ENCODE peak calls at places on chromosome 2, in ten cellular contexts. One of them, this sample, is unnamed.

GRCh38 chr2:199596549-199596948 is 138.8 kb upstream of the SATB2 start:
- DNase-seq in IMR-90: peak; percentile 2
- DNase-seq in body of pancreas: peak; percentile 7
- DNase-seq in upper lobe of left lung: no peak
- DNase-seq in neural crest cell: no peak
- DNase-seq in MCF 10A: peak; percentile 60
- DNase-seq in GM12865: peak; percentile 20
- DNase-seq in GM23338: peak; percentile 78
- DNase-seq in fibroblast of villous mesenchyme: peak; percentile 11
- DNase-seq in WTC11: peak; percentile 28
- DNase-seq in this sample: no peak

GRCh38 chr2:129713337-129713736 is 266.1 kb upstream of the RAB6C start:
- DNase-seq in IMR-90: no peak
- DNase-seq in body of pancreas: no peak
- DNase-seq in upper lobe of left lung: no peak
- DNase-seq in neural crest cell: no peak
- DNase-seq in MCF 10A: no peak
- DNase-seq in GM12865: no peak
- DNase-seq in GM23338: no peak
- DNase-seq in fibroblast of villous mesenchyme: no peak
- DNase-seq in WTC11: no peak
- DNase-seq in this sample: no peak

GRCh38 chr2:234980476-234981187 is 28.8 kb downstream of the SH3BP4 start:
- DNase-seq in IMR-90: no peak
- DNase-seq in body of pancreas: peak; percentile 68
- DNase-seq in upper lobe of left lung: no peak
- DNase-seq in neural crest cell: no peak
- DNase-seq in MCF 10A: no peak
- DNase-seq in GM12865: no peak
- DNase-seq in GM23338: no peak
- DNase-seq in fibroblast of villous mesenchyme: no peak
- DNase-seq in WTC11: no peak
- DNase-seq in this sample: no peak

GRCh38 chr2:200585730-200586643 is at the start of gene AOX1:
- DNase-seq in IMR-90: peak; percentile 45
- DNase-seq in body of pancreas: peak; percentile 85
- DNase-seq in upper lobe of left lung: peak; percentile 89
- DNase-seq in neural crest cell: peak; percentile 44
- DNase-seq in MCF 10A: no peak
- DNase-seq in GM12865: peak; percentile 3
- DNase-seq in GM23338: peak; percentile 94
- DNase-seq in fibroblast of villous mesenchyme: peak; percentile 68
- DNase-seq in WTC11: peak; percentile 77
- DNase-seq in this sample: peak; percentile 22

GRCh38 chr2:126990200-126990599 is 91.5 kb downstream of the TEX51 start:
- DNase-seq in IMR-90: no peak
- DNase-seq in body of pancreas: no peak
- DNase-seq in upper lobe of left lung: no peak
- DNase-seq in neural crest cell: no peak
- DNase-seq in MCF 10A: peak; percentile 39
- DNase-seq in GM12865: no peak
- DNase-seq in GM23338: no peak
- DNase-seq in fibroblast of villous mesenchyme: no peak
- DNase-seq in WTC11: no peak
- DNase-seq in this sample: no peak

GRCh38 chr2:67652679-67653078 is 255.5 kb downstream of the ETAA1 start:
- DNase-seq in IMR-90: no peak
- DNase-seq in body of pancreas: no peak
- DNase-seq in upper lobe of left lung: no peak
- DNase-seq in neural crest cell: no peak
- DNase-seq in MCF 10A: no peak
- DNase-seq in GM12865: peak; percentile 19
- DNase-seq in GM23338: no peak
- DNase-seq in fibroblast of villous mesenchyme: no peak
- DNase-seq in WTC11: no peak
- DNase-seq in this sample: no peak

GRCh38 chr2:135490381-135490780 is 40.6 kb downstream of the ZRANB3 start:
- DNase-seq in IMR-90: peak; percentile 66
- DNase-seq in body of pancreas: no peak
- DNase-seq in upper lobe of left lung: no peak
- DNase-seq in neural crest cell: no peak
- DNase-seq in MCF 10A: no peak
- DNase-seq in GM12865: no peak
- DNase-seq in GM23338: peak; percentile 11
- DNase-seq in fibroblast of villous mesenchyme: peak; percentile 7
- DNase-seq in WTC11: no peak
- DNase-seq in this sample: no peak

GRCh38 chr2:240060977-240061591 is 7.8 kb upstream of the OR6B3 start:
- DNase-seq in IMR-90: peak; percentile 57
- DNase-seq in body of pancreas: peak; percentile 56
- DNase-seq in upper lobe of left lung: no peak
- DNase-seq in neural crest cell: peak; percentile 48
- DNase-seq in MCF 10A: peak; percentile 68
- DNase-seq in GM12865: peak; percentile 60
- DNase-seq in GM23338: peak; percentile 69
- DNase-seq in fibroblast of villous mesenchyme: peak; percentile 56
- DNase-seq in WTC11: no peak
- DNase-seq in this sample: no peak

GRCh38 chr2:10120938-10121574 is 1.5 kb upstream of the RRM2 start:
- DNase-seq in IMR-90: peak; percentile 21
- DNase-seq in body of pancreas: peak; percentile 48
- DNase-seq in upper lobe of left lung: no peak
- DNase-seq in neural crest cell: no peak
- DNase-seq in MCF 10A: peak; percentile 67
- DNase-seq in GM12865: peak; percentile 64
- DNase-seq in GM23338: no peak
- DNase-seq in fibroblast of villous mesenchyme: no peak
- DNase-seq in WTC11: no peak
- DNase-seq in this sample: no peak

GRCh38 chr2:111897924-111898702 is at the start of gene MERTK:
- DNase-seq in IMR-90: peak; percentile 71
- DNase-seq in body of pancreas: peak; percentile 88
- DNase-seq in upper lobe of left lung: peak; percentile 96
- DNase-seq in neural crest cell: peak; percentile 81
- DNase-seq in MCF 10A: peak; percentile 44
- DNase-seq in GM12865: peak; percentile 63
- DNase-seq in GM23338: peak; percentile 95
- DNase-seq in fibroblast of villous mesenchyme: peak; percentile 79
- DNase-seq in WTC11: peak; percentile 91
- DNase-seq in this sample: peak; percentile 55

GRCh38 chr2:120550274-120550673 is 185.4 kb upstream of the GLI2 start:
- DNase-seq in IMR-90: no peak
- DNase-seq in body of pancreas: no peak
- DNase-seq in upper lobe of left lung: no peak
- DNase-seq in neural crest cell: no peak
- DNase-seq in MCF 10A: no peak
- DNase-seq in GM12865: no peak
- DNase-seq in GM23338: no peak
- DNase-seq in fibroblast of villous mesenchyme: no peak
- DNase-seq in WTC11: no peak
- DNase-seq in this sample: no peak

GRCh38 chr2:54634012-54634411 is 89.5 kb upstream of the EML6 start:
- DNase-seq in IMR-90: no peak
- DNase-seq in body of pancreas: no peak
- DNase-seq in upper lobe of left lung: no peak
- DNase-seq in neural crest cell: no peak
- DNase-seq in MCF 10A: no peak
- DNase-seq in GM12865: peak; percentile 24
- DNase-seq in GM23338: no peak
- DNase-seq in fibroblast of villous mesenchyme: peak; percentile 76
- DNase-seq in WTC11: no peak
- DNase-seq in this sample: no peak

GRCh38 chr2:233338046-233338445 is 16.2 kb upstream of the DGKD start:
- DNase-seq in IMR-90: no peak
- DNase-seq in body of pancreas: no peak
- DNase-seq in upper lobe of left lung: no peak
- DNase-seq in neural crest cell: no peak
- DNase-seq in MCF 10A: no peak
- DNase-seq in GM12865: no peak
- DNase-seq in GM23338: no peak
- DNase-seq in fibroblast of villous mesenchyme: no peak
- DNase-seq in WTC11: no peak
- DNase-seq in this sample: no peak

GRCh38 chr2:226847090-226847489 is 11.2 kb downstream of the RHBDD1 start:
- DNase-seq in IMR-90: no peak
- DNase-seq in body of pancreas: no peak
- DNase-seq in upper lobe of left lung: no peak
- DNase-seq in neural crest cell: no peak
- DNase-seq in MCF 10A: no peak
- DNase-seq in GM12865: no peak
- DNase-seq in GM23338: no peak
- DNase-seq in fibroblast of villous mesenchyme: no peak
- DNase-seq in WTC11: no peak
- DNase-seq in this sample: no peak

GRCh38 chr2:74393525-74393924 is 13.4 kb upstream of the DCTN1 start:
- DNase-seq in IMR-90: no peak
- DNase-seq in body of pancreas: no peak
- DNase-seq in upper lobe of left lung: no peak
- DNase-seq in neural crest cell: no peak
- DNase-seq in MCF 10A: no peak
- DNase-seq in GM12865: no peak
- DNase-seq in GM23338: no peak
- DNase-seq in fibroblast of villous mesenchyme: no peak
- DNase-seq in WTC11: no peak
- DNase-seq in this sample: no peak

GRCh38 chr2:8548065-8548870 is 133.6 kb upstream of the ID2 start:
- DNase-seq in IMR-90: no peak
- DNase-seq in body of pancreas: no peak
- DNase-seq in upper lobe of left lung: no peak
- DNase-seq in neural crest cell: no peak
- DNase-seq in MCF 10A: no peak
- DNase-seq in GM12865: no peak
- DNase-seq in GM23338: no peak
- DNase-seq in fibroblast of villous mesenchyme: no peak
- DNase-seq in WTC11: no peak
- DNase-seq in this sample: no peak

GRCh38 chr2:75579186-75579585 is 18.4 kb upstream of the EVA1A start:
- DNase-seq in IMR-90: no peak
- DNase-seq in body of pancreas: no peak
- DNase-seq in upper lobe of left lung: no peak
- DNase-seq in neural crest cell: no peak
- DNase-seq in MCF 10A: no peak
- DNase-seq in GM12865: no peak
- DNase-seq in GM23338: no peak
- DNase-seq in fibroblast of villous mesenchyme: no peak
- DNase-seq in WTC11: no peak
- DNase-seq in this sample: no peak
- TF ChIP-seq CTCF in IMR-90: no peak
- TF ChIP-seq CTCF in body of pancreas: no peak
- TF ChIP-seq CTCF in upper lobe of left lung: no peak
- TF ChIP-seq CTCF in neural crest cell: no peak
- TF ChIP-seq CTCF in MCF 10A: no peak
- TF ChIP-seq CTCF in GM12865: no peak
- TF ChIP-seq CTCF in GM23338: no peak
- TF ChIP-seq CTCF in fibroblast of villous mesenchyme: no peak
- TF ChIP-seq CTCF in WTC11: no peak
- TF ChIP-seq CTCF in this sample: no peak

DNA sequence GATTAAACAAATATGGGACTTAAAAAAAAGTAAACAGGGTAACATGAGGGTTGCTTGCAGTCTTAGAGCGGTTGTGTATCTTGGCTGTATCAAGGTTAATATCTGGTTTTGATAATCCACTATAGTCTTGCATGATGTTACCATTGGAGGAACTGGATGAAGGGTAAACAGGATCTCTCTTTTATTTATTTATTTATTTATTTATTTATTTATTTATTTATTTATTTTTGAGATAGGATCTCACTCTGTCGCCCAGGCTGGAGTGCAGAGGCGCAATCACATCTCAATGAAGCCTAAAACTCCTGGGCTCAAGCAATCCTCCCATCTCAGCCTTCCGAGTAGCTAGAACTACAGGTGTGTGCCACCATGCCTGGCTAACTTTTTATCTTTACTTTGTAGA is 42.9 kb upstream of the FAM124B start:
- DNase-seq in IMR-90: no peak
- DNase-seq in body of pancreas: no peak
- DNase-seq in upper lobe of left lung: no peak
- DNase-seq in neural crest cell: no peak
- DNase-seq in MCF 10A: no peak
- DNase-seq in GM12865: no peak
- DNase-seq in GM23338: no peak
- DNase-seq in fibroblast of villous mesenchyme: no peak
- DNase-seq in WTC11: no peak
- DNase-seq in this sample: no peak
- TF ChIP-seq CTCF in IMR-90: no peak
- TF ChIP-seq CTCF in body of pancreas: no peak
- TF ChIP-seq CTCF in upper lobe of left lung: no peak
- TF ChIP-seq CTCF in neural crest cell: no peak
- TF ChIP-seq CTCF in MCF 10A: no peak
- TF ChIP-seq CTCF in GM12865: no peak
- TF ChIP-seq CTCF in GM23338: no peak
- TF ChIP-seq CTCF in fibroblast of villous mesenchyme: no peak
- TF ChIP-seq CTCF in WTC11: no peak
- TF ChIP-seq CTCF in this sample: no peak

DNA sequence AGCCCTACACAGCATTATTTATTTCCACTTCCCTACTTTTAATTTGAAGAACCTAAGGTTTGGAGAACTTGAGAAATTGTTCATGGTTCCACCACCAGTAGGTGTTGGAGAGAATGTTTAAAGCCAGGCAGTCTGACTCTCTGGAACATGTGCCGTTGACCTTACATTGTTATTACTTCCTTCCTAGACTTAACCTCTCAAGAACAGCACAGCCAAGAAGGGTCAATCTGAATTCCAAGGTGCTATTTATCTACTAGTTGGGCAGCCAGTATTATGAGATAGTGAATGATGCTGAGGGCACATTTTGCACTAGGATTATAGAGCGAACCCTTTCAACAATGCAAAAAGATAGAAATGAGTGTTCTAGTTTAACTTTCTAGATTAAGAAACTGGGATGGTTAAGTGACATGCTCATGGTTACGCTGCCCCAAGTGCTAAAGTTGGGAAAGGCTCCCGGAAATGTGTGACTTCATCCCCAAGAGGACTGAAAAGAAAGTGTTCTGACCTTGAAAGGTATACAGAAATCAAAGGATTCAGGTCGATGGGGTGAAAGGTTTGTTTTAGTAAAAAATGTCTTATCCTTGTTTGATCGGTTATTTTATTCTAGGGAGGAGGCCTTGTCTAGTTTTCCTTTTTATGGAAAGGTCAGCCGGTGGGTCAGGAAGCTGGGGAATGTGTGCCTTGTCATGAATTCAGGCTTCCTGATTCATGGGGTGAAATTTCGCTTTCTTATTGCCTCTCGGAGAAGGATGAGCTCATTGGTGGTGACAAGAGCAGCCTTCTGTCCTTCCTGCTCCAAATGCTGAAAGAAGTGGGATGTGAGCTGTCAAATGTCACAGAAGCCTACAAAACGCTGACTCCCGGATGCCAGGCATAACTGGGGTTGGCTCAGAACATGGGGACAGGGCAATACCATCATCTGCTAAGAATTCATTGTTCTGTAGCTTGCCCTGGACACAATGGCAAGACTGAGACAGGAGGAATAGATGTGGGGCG is 55.5 kb upstream of the FAM136A start:
- DNase-seq in IMR-90: no peak
- DNase-seq in body of pancreas: no peak
- DNase-seq in upper lobe of left lung: no peak
- DNase-seq in neural crest cell: no peak
- DNase-seq in MCF 10A: no peak
- DNase-seq in GM12865: no peak
- DNase-seq in GM23338: peak; percentile 46
- DNase-seq in fibroblast of villous mesenchyme: no peak
- DNase-seq in WTC11: no peak
- DNase-seq in this sample: no peak
- TF ChIP-seq CTCF in IMR-90: no peak
- TF ChIP-seq CTCF in body of pancreas: no peak
- TF ChIP-seq CTCF in upper lobe of left lung: no peak
- TF ChIP-seq CTCF in neural crest cell: no peak
- TF ChIP-seq CTCF in MCF 10A: no peak
- TF ChIP-seq CTCF in GM12865: no peak
- TF ChIP-seq CTCF in GM23338: peak; percentile 11
- TF ChIP-seq CTCF in fibroblast of villous mesenchyme: no peak
- TF ChIP-seq CTCF in WTC11: no peak
- TF ChIP-seq CTCF in this sample: no peak

GRCh38 chr2:7241041-7241440 is 323.8 kb downstream of the RNF144A start:
- DNase-seq in IMR-90: no peak
- DNase-seq in body of pancreas: no peak
- DNase-seq in upper lobe of left lung: no peak
- DNase-seq in neural crest cell: no peak
- DNase-seq in MCF 10A: no peak
- DNase-seq in GM12865: no peak
- DNase-seq in GM23338: no peak
- DNase-seq in fibroblast of villous mesenchyme: no peak
- DNase-seq in WTC11: no peak
- DNase-seq in this sample: no peak
- TF ChIP-seq CTCF in IMR-90: no peak
- TF ChIP-seq CTCF in body of pancreas: no peak
- TF ChIP-seq CTCF in upper lobe of left lung: no peak
- TF ChIP-seq CTCF in neural crest cell: no peak
- TF ChIP-seq CTCF in MCF 10A: no peak
- TF ChIP-seq CTCF in GM12865: no peak
- TF ChIP-seq CTCF in GM23338: no peak
- TF ChIP-seq CTCF in fibroblast of villous mesenchyme: no peak
- TF ChIP-seq CTCF in WTC11: no peak
- TF ChIP-seq CTCF in this sample: no peak

This sample was measured in activated B cell treated with CpG ODN at 0.5 μM for 24 hours.